ENCODE peak calls at places on chromosome 12, in nine cellular contexts. Q, K, C, F, D, E, Y, I and M are unnamed samples.

GRCh38 chr12:127277882-127278281 is 989.1 kb upstream of the TMEM132C start:
- DNase-seq in I (no peak), D (no peak), E (no peak), Y (no peak), C (no peak), Q (no peak), F (no peak), K (no peak), M (no peak)

GRCh38 chr12:80045594-80045993 is 53.7 kb upstream of the OTOGL start:
- DNase-seq in K (no peak), D (no peak), C (no peak), Q (peak), F (no peak), Y (peak), I (peak), E (no peak), M (no peak)

GRCh38 chr12:44640831-44641230 is 235.3 kb downstream of the NELL2 start:
- DNase-seq in F (no peak), Q (no peak), K (no peak), Y (no peak), D (no peak), I (no peak), E (no peak), C (no peak), M (no peak)

GRCh38 chr12:12724421-12725085 is 7.4 kb downstream of the CDKN1B start:
- DNase-seq in Q (no peak), D (no peak), Y (peak), E (no peak), C (no peak), F (no peak), I (no peak), K (no peak), M (no peak)

GRCh38 chr12:24730461-24730896 is 218.4 kb downstream of the BCAT1 start:
- DNase-seq in Q (no peak), C (no peak), Y (no peak), E (no peak), K (no peak), F (no peak), I (no peak), D (no peak), M (no peak)

GRCh38 chr12:56763753-56764657 is 881 bp downstream of the HSD17B6 start:
- DNase-seq in F (no peak), Y (peak), C (no peak), D (no peak), K (no peak), I (peak), E (no peak), Q (no peak), M (peak)

GRCh38 chr12:49962861-49963765 is 1.4 kb downstream of the AQP5 start:
- DNase-seq in C (no peak), Q (no peak), E (peak), K (peak), D (no peak), Y (peak), F (peak), I (no peak), M (no peak)

GRCh38 chr12:118189761-118190181 is 53.8 kb downstream of the PEBP1 start:
- DNase-seq in D (no peak), F (no peak), E (peak), I (peak), C (no peak), Q (no peak), K (peak), Y (peak), M (peak)

GRCh38 chr12:38921025-38921677 is 15.8 kb upstream of the CPNE8 start:
- DNase-seq in K (peak), Y (peak), F (no peak), E (peak), Q (peak), I (peak), D (no peak), C (peak), M (peak)